ENCODE peak calls at places on chromosomes 4 and X, in five cellular contexts. One of them, this sample, is unnamed.
A peak's percentile ranks its signal among the peaks of the same experiment; 100 is the strongest.

GRCh38 chr4:70559216-70559830 is 32.7 kb upstream of the AMBN start:
- DNase-seq in effector memory CD4-positive, alpha-beta T cell: no peak
- DNase-seq in colonic mucosa: peak; percentile 34
- DNase-seq in prostate gland: peak; percentile 38
- DNase-seq in heart right ventricle: no peak
- DNase-seq in this sample: peak; percentile 58

GRCh38 chr4:154491341-154491679 is 289 bp downstream of the DCHS2 start:
- DNase-seq in effector memory CD4-positive, alpha-beta T cell: no peak
- DNase-seq in colonic mucosa: no peak
- DNase-seq in prostate gland: no peak
- DNase-seq in heart right ventricle: no peak
- DNase-seq in this sample: peak; percentile 16

GRCh38 chr4:67700119-67700873 is 659 bp downstream of the UBA6 start:
- DNase-seq in heart right ventricle: no peak
- DNase-seq in effector memory CD4-positive, alpha-beta T cell: no peak
- DNase-seq in prostate gland: no peak
- DNase-seq in colonic mucosa: no peak
- DNase-seq in this sample: no peak

GRCh38 chr4:66430856-66431255 is 760.6 kb upstream of the EPHA5 start:
- DNase-seq in prostate gland: no peak
- DNase-seq in heart right ventricle: no peak
- DNase-seq in colonic mucosa: no peak
- DNase-seq in effector memory CD4-positive, alpha-beta T cell: no peak
- DNase-seq in this sample: no peak

GRCh38 chr4:158197194-158197593 is 13.1 kb upstream of the TMEM144 start:
- DNase-seq in prostate gland: no peak
- DNase-seq in colonic mucosa: no peak
- DNase-seq in heart right ventricle: no peak
- DNase-seq in effector memory CD4-positive, alpha-beta T cell: no peak
- DNase-seq in this sample: no peak

GRCh38 chrX:53317365-53318069 is 36.1 kb upstream of the IQSEC2 start:
- DNase-seq in effector memory CD4-positive, alpha-beta T cell: peak; percentile 47
- DNase-seq in prostate gland: peak; percentile 41
- DNase-seq in colonic mucosa: peak; percentile 75
- DNase-seq in heart right ventricle: peak; percentile 58
- DNase-seq in this sample: peak; percentile 61

GRCh38 chr4:76799139-76799538 is 98.8 kb downstream of the SOWAHB start:
- DNase-seq in effector memory CD4-positive, alpha-beta T cell: no peak
- DNase-seq in heart right ventricle: no peak
- DNase-seq in colonic mucosa: no peak
- DNase-seq in prostate gland: no peak
- DNase-seq in this sample: no peak

GRCh38 chrX:136783159-136783558 is 2.4 kb upstream of the ARHGEF6 start:
- DNase-seq in effector memory CD4-positive, alpha-beta T cell: no peak
- DNase-seq in colonic mucosa: no peak
- DNase-seq in prostate gland: no peak
- DNase-seq in heart right ventricle: no peak
- DNase-seq in this sample: no peak

GRCh38 chrX:107849747-107850478 is 24.2 kb downstream of the MID2 start:
- DNase-seq in effector memory CD4-positive, alpha-beta T cell: no peak
- DNase-seq in prostate gland: no peak
- DNase-seq in colonic mucosa: no peak
- DNase-seq in heart right ventricle: no peak
- DNase-seq in this sample: no peak

GRCh38 chr4:910366-911091 is 21.6 kb downstream of the GAK start:
- DNase-seq in colonic mucosa: no peak
- DNase-seq in effector memory CD4-positive, alpha-beta T cell: no peak
- DNase-seq in prostate gland: no peak
- DNase-seq in heart right ventricle: no peak
- DNase-seq in this sample: no peak

GRCh38 chrX:140190441-140191108 is 225.3 kb upstream of the CXorf66 start:
- DNase-seq in effector memory CD4-positive, alpha-beta T cell: no peak
- DNase-seq in prostate gland: no peak
- DNase-seq in heart right ventricle: no peak
- DNase-seq in colonic mucosa: no peak
- DNase-seq in this sample: peak; percentile 21

GRCh38 chr4:168907119-168907698 is 102.8 kb downstream of the CBR4 start:
- DNase-seq in colonic mucosa: no peak
- DNase-seq in heart right ventricle: no peak
- DNase-seq in prostate gland: no peak
- DNase-seq in effector memory CD4-positive, alpha-beta T cell: no peak
- DNase-seq in this sample: no peak

GRCh38 chrX:120450163-120450562 is 18.9 kb downstream of the LAMP2 start:
- DNase-seq in colonic mucosa: no peak
- DNase-seq in heart right ventricle: no peak
- DNase-seq in prostate gland: no peak
- DNase-seq in effector memory CD4-positive, alpha-beta T cell: no peak
- DNase-seq in this sample: no peak

GRCh38 chr4:91116861-91117260 is 989.7 kb downstream of the CCSER1 start:
- DNase-seq in heart right ventricle: no peak
- DNase-seq in effector memory CD4-positive, alpha-beta T cell: no peak
- DNase-seq in colonic mucosa: no peak
- DNase-seq in prostate gland: no peak
- DNase-seq in this sample: no peak

GRCh38 chrX:11664211-11664888 is 1.4 kb downstream of the ARHGAP6 start:
- DNase-seq in prostate gland: no peak
- DNase-seq in colonic mucosa: no peak
- DNase-seq in effector memory CD4-positive, alpha-beta T cell: no peak
- DNase-seq in heart right ventricle: peak; percentile 21
- DNase-seq in this sample: no peak

GRCh38 chrX:11666180-11666579 is 460 bp upstream of the ARHGAP6 start:
- DNase-seq in colonic mucosa: no peak
- DNase-seq in heart right ventricle: peak; percentile 6
- DNase-seq in prostate gland: no peak
- DNase-seq in effector memory CD4-positive, alpha-beta T cell: no peak
- DNase-seq in this sample: no peak

GRCh38 chrX:11663875-11664210 is 1.9 kb downstream of the ARHGAP6 start:
- DNase-seq in effector memory CD4-positive, alpha-beta T cell: no peak
- DNase-seq in prostate gland: no peak
- DNase-seq in heart right ventricle: no peak
- DNase-seq in colonic mucosa: no peak
- DNase-seq in this sample: no peak

GRCh38 chrX:11667286-11667685 is 1.6 kb upstream of the ARHGAP6 start:
- DNase-seq in heart right ventricle: no peak
- DNase-seq in prostate gland: no peak
- DNase-seq in colonic mucosa: no peak
- DNase-seq in effector memory CD4-positive, alpha-beta T cell: no peak
- DNase-seq in this sample: no peak

DNA sequence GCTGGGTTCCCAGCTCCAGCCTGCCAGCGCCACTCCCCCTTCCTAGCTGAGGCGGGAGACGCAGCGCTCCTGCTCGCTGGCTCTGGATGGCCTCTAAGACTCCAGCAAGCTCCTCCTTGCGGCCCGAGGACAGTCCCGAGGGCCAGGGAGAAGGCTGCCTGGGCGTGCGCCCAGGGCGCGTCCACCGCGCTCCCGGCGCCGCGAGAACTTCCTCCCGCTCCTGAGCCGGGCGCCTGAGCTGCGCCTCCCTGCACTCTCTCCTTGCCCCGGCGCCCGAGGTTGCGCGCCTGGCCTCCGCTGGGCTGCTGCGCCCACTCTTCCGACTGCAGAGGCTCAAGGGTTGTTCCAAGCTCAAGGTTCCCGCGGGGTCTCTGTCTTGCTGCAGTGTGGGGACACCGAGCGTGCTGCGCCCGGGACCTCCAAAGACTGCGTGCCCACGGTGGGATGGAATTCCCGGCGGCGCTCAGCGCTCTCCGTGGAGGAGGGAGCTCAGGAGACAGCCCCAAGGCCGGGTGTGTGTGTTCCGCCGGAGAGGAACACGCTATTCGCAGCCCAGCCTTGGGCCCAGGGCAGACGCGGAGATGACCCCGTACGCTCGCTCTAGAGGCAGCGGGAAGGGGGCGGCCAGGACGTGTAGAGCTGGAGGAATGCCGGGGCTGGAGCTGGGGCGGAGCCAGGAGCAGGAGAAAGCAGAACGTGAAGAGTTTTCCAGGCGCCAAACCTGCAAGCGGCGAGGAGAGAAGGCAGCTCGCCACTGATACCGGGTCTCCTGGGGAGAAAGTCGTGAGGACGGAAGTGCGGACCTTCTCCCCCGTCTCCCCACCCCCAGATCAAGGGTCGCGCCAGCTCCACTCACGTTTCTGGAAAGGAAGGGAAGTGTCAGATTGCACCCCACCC is at the start of gene ARHGAP6:
- DNase-seq in colonic mucosa: peak; percentile 22
- DNase-seq in effector memory CD4-positive, alpha-beta T cell: no peak
- DNase-seq in heart right ventricle: peak; percentile 62
- DNase-seq in prostate gland: no peak
- DNase-seq in this sample: peak; percentile 19
- H3K4me3 ChIP-seq in colonic mucosa: peak within 1 kb of the TSS; percentile 22
- H3K4me3 ChIP-seq in effector memory CD4-positive, alpha-beta T cell: no peak within 1 kb of the TSS
- H3K4me3 ChIP-seq in heart right ventricle: peak within 1 kb of the TSS; percentile 55
- H3K4me3 ChIP-seq in prostate gland: peak within 1 kb of the TSS; percentile 28
- H3K4me3 ChIP-seq in this sample: peak within 1 kb of the TSS; percentile 9

DNA sequence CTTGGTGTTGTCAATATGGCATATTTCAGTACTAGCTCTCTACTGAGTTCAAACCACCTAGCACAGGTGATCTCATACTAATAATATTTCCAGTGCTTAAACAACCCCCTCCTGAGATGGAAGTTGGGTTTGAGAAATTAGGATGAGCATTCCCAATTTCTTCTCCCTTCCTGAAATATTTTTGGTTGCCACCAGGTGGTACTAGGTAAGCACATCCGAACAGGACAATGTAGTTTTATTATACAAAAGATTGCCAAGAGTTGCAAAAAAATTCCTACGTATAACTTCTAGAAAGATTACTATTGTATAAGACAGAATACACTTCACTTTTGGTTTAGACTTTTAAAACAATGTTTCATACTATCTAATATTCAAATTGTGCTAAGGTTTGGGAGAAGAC is 484.5 kb downstream of the PACRGL start:
- DNase-seq in prostate gland: no peak
- DNase-seq in heart right ventricle: no peak
- DNase-seq in effector memory CD4-positive, alpha-beta T cell: no peak
- DNase-seq in colonic mucosa: no peak
- DNase-seq in this sample: no peak
- H3K9me3 ChIP-seq in prostate gland: no peaks in the 10 kb centered on the region
- H3K9me3 ChIP-seq in heart right ventricle: no peaks in the 10 kb centered on the region
- H3K9me3 ChIP-seq in effector memory CD4-positive, alpha-beta T cell: no peaks in the 10 kb centered on the region
- H3K9me3 ChIP-seq in colonic mucosa: no peaks in the 10 kb centered on the region
- H3K9me3 ChIP-seq in this sample: no peaks in the 10 kb centered on the region

GRCh38 chrX:20042221-20042620 is 51.4 kb upstream of the BCLAF3 start:
- DNase-seq in heart right ventricle: no peak
- DNase-seq in prostate gland: no peak
- DNase-seq in colonic mucosa: no peak
- DNase-seq in effector memory CD4-positive, alpha-beta T cell: no peak
- DNase-seq in this sample: no peak

GRCh38 chrX:20037182-20037581 is 46.3 kb upstream of the BCLAF3 start:
- DNase-seq in effector memory CD4-positive, alpha-beta T cell: no peak
- DNase-seq in heart right ventricle: no peak
- DNase-seq in prostate gland: no peak
- DNase-seq in colonic mucosa: no peak
- DNase-seq in this sample: no peak

DNA sequence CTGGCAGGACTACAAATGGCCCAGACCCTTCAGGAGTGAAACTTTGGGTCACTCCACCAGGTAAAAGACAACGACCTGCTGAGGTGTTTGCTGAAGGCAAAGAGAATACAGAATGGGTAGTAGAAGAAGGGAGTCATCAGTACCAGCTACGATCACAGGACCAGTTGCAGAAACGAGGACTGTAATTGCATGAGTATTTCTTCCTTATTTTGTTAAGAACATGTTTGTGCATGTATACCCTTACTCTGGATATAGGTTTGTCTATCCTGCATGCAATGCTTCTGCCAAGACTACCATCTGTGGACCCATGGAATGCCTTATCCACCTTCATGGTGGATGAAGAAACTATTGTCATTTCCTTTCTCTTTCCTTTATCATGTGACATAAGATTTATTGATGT is 48.1 kb upstream of the BCLAF3 start:
- DNase-seq in heart right ventricle: no peak
- DNase-seq in colonic mucosa: no peak
- DNase-seq in prostate gland: no peak
- DNase-seq in effector memory CD4-positive, alpha-beta T cell: no peak
- DNase-seq in this sample: no peak
- H3K4me3 ChIP-seq in heart right ventricle: no peak overlapping the region
- H3K4me3 ChIP-seq in colonic mucosa: no peak overlapping the region
- H3K4me3 ChIP-seq in prostate gland: no peak overlapping the region
- H3K4me3 ChIP-seq in effector memory CD4-positive, alpha-beta T cell: no peak overlapping the region
- H3K4me3 ChIP-seq in this sample: no peak overlapping the region

GRCh38 chrX:101258260-101258581 is 32.9 kb downstream of the TAF7L start:
- DNase-seq in effector memory CD4-positive, alpha-beta T cell: no peak
- DNase-seq in heart right ventricle: no peak
- DNase-seq in prostate gland: no peak
- DNase-seq in colonic mucosa: no peak
- DNase-seq in this sample: no peak

GRCh38 chrX:101257448-101258259 is 33.5 kb downstream of the TAF7L start:
- DNase-seq in heart right ventricle: no peak
- DNase-seq in effector memory CD4-positive, alpha-beta T cell: no peak
- DNase-seq in colonic mucosa: no peak
- DNase-seq in prostate gland: no peak
- DNase-seq in this sample: no peak

GRCh38 chrX:101252634-101253033 is 33.0 kb downstream of the DRP2 start:
- DNase-seq in heart right ventricle: no peak
- DNase-seq in colonic mucosa: no peak
- DNase-seq in prostate gland: no peak
- DNase-seq in effector memory CD4-positive, alpha-beta T cell: no peak
- DNase-seq in this sample: no peak
- H3K9me3 ChIP-seq in heart right ventricle: no peaks in the 10 kb centered on the region
- H3K9me3 ChIP-seq in colonic mucosa: no peaks in the 10 kb centered on the region
- H3K9me3 ChIP-seq in prostate gland: no peaks in the 10 kb centered on the region
- H3K9me3 ChIP-seq in effector memory CD4-positive, alpha-beta T cell: no peaks in the 10 kb centered on the region
- H3K9me3 ChIP-seq in this sample: no peaks in the 10 kb centered on the region

GRCh38 chrX:152896450-152896849 is 1.4 kb upstream of the ZNF185 start:
- DNase-seq in colonic mucosa: no peak
- DNase-seq in prostate gland: no peak
- DNase-seq in heart right ventricle: no peak
- DNase-seq in effector memory CD4-positive, alpha-beta T cell: no peak
- DNase-seq in this sample: no peak

GRCh38 chrX:152897216-152898144 is at the start of gene ZNF185:
- DNase-seq in effector memory CD4-positive, alpha-beta T cell: no peak
- DNase-seq in prostate gland: peak; percentile 68
- DNase-seq in heart right ventricle: no peak
- DNase-seq in colonic mucosa: peak; percentile 72
- DNase-seq in this sample: peak; percentile 87

GRCh38 chrX:152893631-152894610 is 3.9 kb upstream of the ZNF185 start:
- DNase-seq in prostate gland: no peak
- DNase-seq in colonic mucosa: no peak
- DNase-seq in effector memory CD4-positive, alpha-beta T cell: no peak
- DNase-seq in heart right ventricle: no peak
- DNase-seq in this sample: no peak

GRCh38 chrX:152895121-152895520 is 2.7 kb upstream of the ZNF185 start:
- DNase-seq in colonic mucosa: no peak
- DNase-seq in heart right ventricle: no peak
- DNase-seq in effector memory CD4-positive, alpha-beta T cell: no peak
- DNase-seq in prostate gland: no peak
- DNase-seq in this sample: no peak

GRCh38 chrX:152895724-152896420 is 2.0 kb upstream of the ZNF185 start:
- DNase-seq in colonic mucosa: peak; percentile 72
- DNase-seq in effector memory CD4-positive, alpha-beta T cell: no peak
- DNase-seq in prostate gland: peak; percentile 60
- DNase-seq in heart right ventricle: no peak
- DNase-seq in this sample: no peak
- H3K4me3 ChIP-seq in colonic mucosa: no peak overlapping the region
- H3K4me3 ChIP-seq in effector memory CD4-positive, alpha-beta T cell: no peak overlapping the region
- H3K4me3 ChIP-seq in prostate gland: no peak overlapping the region
- H3K4me3 ChIP-seq in heart right ventricle: no peak overlapping the region
- H3K4me3 ChIP-seq in this sample: no peak overlapping the region

GRCh38 chr4:30182786-30183185 is 537.4 kb upstream of the PCDH7 start:
- DNase-seq in effector memory CD4-positive, alpha-beta T cell: no peak
- DNase-seq in prostate gland: no peak
- DNase-seq in colonic mucosa: no peak
- DNase-seq in heart right ventricle: no peak
- DNase-seq in this sample: no peak

GRCh38 chr4:30181512-30181911 is 538.7 kb upstream of the PCDH7 start:
- DNase-seq in heart right ventricle: no peak
- DNase-seq in effector memory CD4-positive, alpha-beta T cell: no peak
- DNase-seq in colonic mucosa: no peak
- DNase-seq in prostate gland: no peak
- DNase-seq in this sample: no peak

GRCh38 chr4:30181918-30182317 is 538.3 kb upstream of the PCDH7 start:
- DNase-seq in colonic mucosa: no peak
- DNase-seq in prostate gland: no peak
- DNase-seq in effector memory CD4-positive, alpha-beta T cell: no peak
- DNase-seq in heart right ventricle: no peak
- DNase-seq in this sample: no peak
- H3K9me3 ChIP-seq in colonic mucosa: no peaks in the 10 kb centered on the region
- H3K9me3 ChIP-seq in prostate gland: no peaks in the 10 kb centered on the region
- H3K9me3 ChIP-seq in effector memory CD4-positive, alpha-beta T cell: no peaks in the 10 kb centered on the region
- H3K9me3 ChIP-seq in heart right ventricle: no peaks in the 10 kb centered on the region
- H3K9me3 ChIP-seq in this sample: no peaks in the 10 kb centered on the region

This sample was measured in thyroid gland.